ENCODE peak calls at places on chromosomes 16 and 17, in six cellular contexts. H, K, O, D, B and C are unnamed samples.

GRCh38 chr16:2713985-2714774 is 5.8 kb downstream of the PRSS27 start:
- DNase-seq in H (no peak), O (no peak), B (no peak), K (no peak), D (no peak), C (no peak)

GRCh38 chr17:39641119-39641496 is 4.2 kb downstream of the STARD3 start:
- DNase-seq in D (no peak), O (no peak), B (no peak), K (no peak), H (no peak), C (no peak)

GRCh38 chr17:28901866-28902818 is 737 bp downstream of the DHRS13 start:
- DNase-seq in B (no peak), H (peak), D (no peak), K (peak), O (peak), C (peak)

GRCh38 chr17:10875984-10876555 is 38.2 kb upstream of the PIRT start:
- DNase-seq in H (no peak), O (peak), K (peak), D (no peak), B (no peak), C (no peak)

GRCh38 chr17:34110315-34110714 is 144.8 kb upstream of the CCL2 start:
- DNase-seq in O (no peak), K (no peak), B (no peak), D (no peak), H (no peak), C (no peak)

GRCh38 chr17:79079421-79080200 is 5.0 kb downstream of the ENGASE start:
- DNase-seq in H (no peak), D (peak), B (no peak), O (no peak), K (no peak), C (no peak)

GRCh38 chr17:19418312-19418992 is 7.4 kb downstream of the RNF112 start:
- DNase-seq in D (no peak), H (no peak), B (no peak), K (no peak), O (no peak), C (no peak)

GRCh38 chr17:8382052-8382879 is 727 bp downstream of the RPL26 start:
- DNase-seq in D (no peak), B (no peak), H (no peak), K (no peak), O (no peak), C (no peak)

GRCh38 chr17:29911641-29912177 is 18.3 kb downstream of the SSH2 start:
- DNase-seq in K (no peak), B (no peak), H (no peak), O (no peak), D (no peak), C (no peak)

GRCh38 chr16:20323591-20324117 is 3.7 kb downstream of the GP2 start:
- DNase-seq in B (no peak), O (no peak), D (no peak), H (no peak), K (no peak), C (peak)

GRCh38 chr17:68198931-68199836 is 48.7 kb upstream of the AMZ2 start:
- DNase-seq in B (no peak), D (no peak), O (no peak), K (peak), H (no peak), C (no peak)

GRCh38 chr16:23535901-23536300 is 21.2 kb downstream of the EARS2 start:
- DNase-seq in O (no peak), K (no peak), H (no peak), D (peak), B (no peak), C (no peak)